ENCODE peak calls at places on chromosome 22, in eight cellular contexts. J is WERI-Rb-1; X is pancreas; Q is PC-9; C is CD8-positive, alpha-beta T cell; H is cardiac muscle cell; D is K562; T is neuronal stem cell. G is an unnamed sample.

GRCh38 chr22:30212363-30212995 is 34.1 kb downstream of the LIF start:
- DNase-seq in J (no peak), X (peak), Q (peak), C (no peak), H (no peak), D (no peak), T (no peak), G (no peak)

GRCh38 chr22:30881361-30882180 is 87.0 kb downstream of the MORC2 start:
- DNase-seq in J (peak), X (no peak), Q (no peak), C (no peak), H (peak), D (peak), T (peak), G (no peak)

GRCh38 chr22:48279465-48279765 is 1517.0 kb downstream of the TBC1D22A start:
- DNase-seq in J (no peak), X (no peak), Q (no peak), C (no peak), H (no peak), D (no peak), T (no peak), G (no peak)

GRCh38 chr22:27993774-27994350 is 74.8 kb upstream of the PITPNB start:
- DNase-seq in J (no peak), X (no peak), Q (no peak), C (no peak), H (no peak), D (no peak), T (no peak), G (no peak)

GRCh38 chr22:27358096-27358870 is 443.3 kb downstream of the MN1 start:
- DNase-seq in J (no peak), X (no peak), Q (no peak), C (no peak), H (no peak), D (no peak), T (no peak), G (no peak)

GRCh38 chr22:36331306-36331911 is 56.4 kb downstream of the MYH9 start:
- DNase-seq in J (no peak), X (peak), Q (peak), C (peak), H (peak), D (peak), T (no peak), G (no peak)

GRCh38 chr22:43077121-43077877 is 11.9 kb downstream of the TTLL1 start:
- DNase-seq in J (peak), X (no peak), Q (no peak), C (no peak), H (no peak), D (no peak), T (no peak), G (no peak)

GRCh38 chr22:30565341-30565740 is 9.1 kb downstream of the GAL3ST1 start:
- DNase-seq in J (no peak), X (no peak), Q (no peak), C (no peak), H (no peak), D (no peak), T (no peak), G (no peak)

GRCh38 chr22:42412744-42413220 is 19.4 kb downstream of the NFAM1 start:
- DNase-seq in J (no peak), X (no peak), Q (no peak), C (no peak), H (peak), D (peak), T (no peak), G (no peak)

GRCh38 chr22:42365337-42365865 is 66.8 kb downstream of the NFAM1 start:
- DNase-seq in J (no peak), X (no peak), Q (no peak), C (no peak), H (peak), D (no peak), T (no peak), G (no peak)

GRCh38 chr22:45105281-45105700 is 58.4 kb upstream of the NUP50 start:
- DNase-seq in J (no peak), X (no peak), Q (peak), C (no peak), H (no peak), D (no peak), T (no peak), G (no peak)

GRCh38 chr22:20211409-20211996 is 56.6 kb downstream of the RTN4R start:
- DNase-seq in J (no peak), X (no peak), Q (no peak), C (no peak), H (no peak), D (no peak), T (no peak), G (no peak)
- H3K27ac ChIP-seq in J (no peak), X (peak), Q (no peak), C (no peak), H (no peak), D (no peak), T (no peak), G (no peak)

DNA sequence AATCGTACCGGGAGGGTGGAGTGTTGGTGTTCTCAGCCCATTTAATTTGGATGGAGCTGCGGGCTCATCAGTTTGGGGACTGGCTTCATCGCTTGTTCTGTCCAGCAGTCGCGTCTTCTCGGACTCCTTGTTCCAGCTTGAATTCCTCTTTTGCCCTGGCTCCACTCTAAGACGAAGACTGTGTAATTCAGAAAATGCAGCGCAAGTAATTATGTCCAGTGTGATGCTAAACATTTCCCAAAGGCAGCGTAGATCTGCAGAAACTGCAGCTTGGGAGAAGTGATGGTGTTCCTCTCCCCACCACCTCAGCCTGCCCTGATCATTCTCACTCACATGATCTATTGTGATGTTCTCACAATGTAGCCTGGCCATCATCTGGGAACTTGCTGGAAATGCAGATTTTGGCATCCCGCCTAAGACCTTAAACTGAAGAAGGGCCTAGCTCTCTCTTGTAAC is 666 bp downstream of the SLC25A18 start:
- DNase-seq in J (no peak), X (no peak), Q (no peak), C (no peak), H (no peak), D (no peak), T (no peak), G (no peak)
- H3K27ac ChIP-seq in J (no peak), X (no peak), Q (no peak), C (no peak), H (peak), D (no peak), T (no peak), G (peak)

GRCh38 chr22:21632237-21632895 is at the start of gene CCDC116:
- DNase-seq in J (no peak), X (no peak), Q (no peak), C (peak), H (no peak), D (peak), T (no peak), G (no peak)
- H3K27ac ChIP-seq in J (no peak), X (no peak), Q (no peak), C (no peak), H (no peak), D (peak), T (no peak), G (no peak)

GRCh38 chr22:38046070-38046748 is 11.0 kb upstream of the PICK1 start:
- DNase-seq in J (no peak), X (no peak), Q (no peak), C (no peak), H (no peak), D (no peak), T (peak), G (no peak)
- H3K27ac ChIP-seq in J (no peak), X (no peak), Q (no peak), C (no peak), H (no peak), D (no peak), T (peak), G (peak)

G was measured in caudate nucleus.